ENCODE peak calls at places on chromosomes 6 and 20, in seven cellular contexts. D is HepG2, K is HCT116, N is K562, B is SK-N-SH, W is GM12878, V is H1. R is an unnamed sample.

GRCh38 chr6:797479-798077 is 104.6 kb upstream of the EXOC2 start:
- DNase-seq in B (peak), V (no peak), W (no peak), K (peak), D (peak), N (peak), R (peak)

GRCh38 chr6:135087403-135087802 is 32.8 kb upstream of the HBS1L start:
- DNase-seq in B (no peak), V (no peak), N (peak), D (peak), W (no peak), K (no peak), R (no peak)

GRCh38 chr20:32580608-32580969 is 4.5 kb downstream of the NOL4L start:
- DNase-seq in B (no peak), N (no peak), D (no peak), V (no peak), K (no peak), W (no peak), R (no peak)

GRCh38 chr20:59042151-59042795 is at the start of gene PRELID3B:
- DNase-seq in B (peak), N (peak), W (no peak), K (no peak), D (peak), V (no peak), R (peak)

GRCh38 chr6:157227202-157228166 is 95.8 kb downstream of the TMEM242 start:
- DNase-seq in D (no peak), K (no peak), W (no peak), N (peak), V (no peak), B (peak), R (peak)

GRCh38 chr6:110595112-110595511 is 118.7 kb upstream of the SLC22A16 start:
- DNase-seq in B (no peak), D (no peak), K (no peak), W (no peak), V (no peak), N (no peak), R (no peak)

GRCh38 chr20:37527638-37528441 is at the start of gene BLCAP:
- DNase-seq in V (peak), D (peak), W (peak), K (peak), B (peak), N (peak), R (peak)

GRCh38 chr20:9412309-9412708 is 102.1 kb upstream of the LAMP5 start:
- DNase-seq in N (no peak), W (peak), K (no peak), D (no peak), V (no peak), B (no peak), R (no peak)

GRCh38 chr6:166747644-166748595 is 120.9 kb upstream of the RPS6KA2 start:
- DNase-seq in W (no peak), N (no peak), D (no peak), B (peak), V (no peak), K (no peak), R (no peak)

GRCh38 chr6:43811101-43812099 is 41.4 kb downstream of the VEGFA start:
- DNase-seq in N (no peak), V (no peak), B (no peak), D (no peak), W (no peak), K (no peak), R (no peak)

GRCh38 chr6:46490425-46491200 is 636 bp downstream of the RCAN2 start:
- DNase-seq in K (no peak), V (no peak), N (peak), W (no peak), D (no peak), B (peak), R (no peak)

GRCh38 chr20:58660855-58661254 is 9.8 kb downstream of the STX16 start:
- DNase-seq in D (no peak), K (no peak), N (no peak), B (no peak), W (no peak), V (no peak), R (no peak)

DNA sequence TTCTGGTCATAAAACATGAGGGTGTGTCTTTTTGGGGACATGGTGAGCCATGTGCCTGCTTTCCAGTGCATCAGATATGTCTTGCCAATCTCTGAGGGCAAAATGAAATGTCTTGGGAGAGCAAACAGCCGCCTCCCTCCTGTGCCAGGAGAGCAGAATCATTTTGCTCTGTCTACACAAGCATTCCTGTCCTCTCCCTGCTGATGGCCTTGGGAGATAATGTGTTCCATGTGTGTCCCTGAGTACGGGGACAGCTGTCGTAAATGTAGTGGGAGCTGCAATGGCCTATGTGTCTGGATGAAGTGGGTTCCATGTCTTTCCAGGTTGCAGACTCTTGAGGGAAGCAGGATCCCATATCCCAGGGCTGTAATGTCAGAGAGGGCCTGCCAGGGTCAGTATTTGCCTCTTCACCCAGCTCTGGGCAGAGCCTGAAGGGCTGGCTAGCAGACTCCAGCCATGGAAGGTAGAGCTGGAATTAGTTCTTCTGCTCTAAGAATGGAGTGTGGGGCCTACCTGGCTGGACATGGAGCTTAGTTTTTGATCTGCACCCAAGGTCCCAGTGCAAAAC is 40.4 kb downstream of the MAFB start:
- DNase-seq in N (no peak), V (no peak), B (peak), W (no peak), D (peak), K (no peak), R (peak)
- TF ChIP-seq JUND in N (no peak), V (no peak), B (no peak), W (no peak), D (no peak), K (no peak), R (no peak)

GRCh38 chr20:62159835-62160234 is 16.3 kb downstream of the SS18L1 start:
- DNase-seq in K (peak), B (no peak), V (no peak), N (no peak), D (no peak), W (peak), R (no peak)
- TF ChIP-seq JUND in K (peak), B (no peak), V (no peak), N (no peak), D (no peak), W (no peak), R (no peak)

GRCh38 chr6:7425808-7426190 is 36.2 kb downstream of the RIOK1 start:
- DNase-seq in K (no peak), B (no peak), W (no peak), N (no peak), D (no peak), V (no peak), R (no peak)

GRCh38 chr6:7424058-7424457 is 34.5 kb downstream of the RIOK1 start:
- DNase-seq in N (no peak), K (no peak), W (no peak), V (no peak), B (no peak), D (no peak), R (no peak)

GRCh38 chr6:7426447-7427169 is 37.0 kb downstream of the RIOK1 start:
- DNase-seq in V (no peak), K (no peak), D (peak), W (no peak), B (no peak), N (no peak), R (no peak)

GRCh38 chr6:7421066-7421465 is 31.5 kb downstream of the RIOK1 start:
- DNase-seq in W (no peak), D (no peak), K (no peak), V (no peak), B (no peak), N (no peak), R (no peak)

GRCh38 chr6:7424967-7425807 is 35.6 kb downstream of the RIOK1 start:
- DNase-seq in B (peak), W (no peak), V (no peak), N (peak), D (peak), K (peak), R (peak)
- TF ChIP-seq JUND in B (no peak), W (no peak), V (no peak), N (no peak), D (no peak), K (no peak), R (no peak)

GRCh38 chr6:26033132-26033941 is 53.9 kb upstream of the HFE start:
- DNase-seq in D (peak), V (no peak), N (peak), W (peak), K (peak), B (peak), R (no peak)
- TF ChIP-seq JUND in D (peak), V (no peak), N (peak), W (no peak), K (no peak), B (no peak), R (no peak)

DNA sequence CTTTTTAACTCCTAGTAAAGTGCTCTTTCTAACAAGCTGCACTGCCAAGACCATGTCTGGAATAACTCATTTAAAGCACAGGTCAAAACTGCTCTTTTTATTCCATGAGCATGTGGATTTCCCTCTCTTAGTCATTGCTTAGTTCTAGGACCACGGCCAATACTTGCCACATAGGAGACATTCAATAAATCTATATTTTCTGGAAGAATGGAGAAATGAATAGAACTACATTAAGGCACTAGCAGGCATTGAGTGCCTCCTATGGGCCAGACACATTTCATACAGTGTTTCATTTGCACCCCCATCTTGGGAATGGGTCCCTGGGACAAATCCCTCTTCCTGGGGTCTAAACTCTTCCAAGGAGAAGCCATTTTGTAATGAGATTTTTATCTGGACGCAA is 552.8 kb upstream of the CITED2 start:
- DNase-seq in N (peak), B (no peak), K (no peak), V (no peak), W (no peak), D (no peak), R (no peak)
- TF ChIP-seq JUND in N (no peak), B (peak), K (no peak), V (no peak), W (no peak), D (no peak), R (no peak)